ENCODE peak calls at places on chromosomes 2 and 18, in seven cellular contexts. I, C, J, Y, M, B and A are unnamed samples.

GRCh38 chr2:102803897-102804217 is 42.0 kb downstream of the TMEM182 start:
- DNase-seq in I (no peak), C (no peak), J (no peak), Y (peak), M (no peak), B (no peak), A (no peak)

GRCh38 chr18:37084912-37085311 is 256.0 kb downstream of the KIAA1328 start:
- DNase-seq in I (no peak), C (no peak), J (no peak), Y (no peak), M (no peak), B (no peak), A (no peak)

GRCh38 chr2:53668624-53669026 is 99.0 kb upstream of the CHAC2 start:
- DNase-seq in I (no peak), C (no peak), J (no peak), Y (no peak), M (no peak), B (no peak), A (no peak)

GRCh38 chr2:172677363-172677762 is 58.3 kb upstream of the RAPGEF4 start:
- DNase-seq in I (no peak), C (no peak), J (no peak), Y (peak), M (no peak), B (no peak), A (no peak)

GRCh38 chr2:8086342-8086741 is 595.5 kb upstream of the ID2 start:
- DNase-seq in I (peak), C (no peak), J (no peak), Y (no peak), M (no peak), B (no peak), A (no peak)

GRCh38 chr18:59616501-59616900 is 80.7 kb downstream of the CCBE1 start:
- DNase-seq in I (no peak), C (no peak), J (no peak), Y (peak), M (no peak), B (no peak), A (no peak)

GRCh38 chr2:17646838-17647701 is 106.5 kb downstream of the SMC6 start:
- DNase-seq in I (no peak), C (no peak), J (peak), Y (no peak), M (no peak), B (no peak), A (no peak)

GRCh38 chr2:73101626-73102256 is 11.0 kb downstream of the RAB11FIP5 start:
- DNase-seq in I (peak), C (no peak), J (no peak), Y (no peak), M (no peak), B (no peak), A (no peak)

GRCh38 chr2:231378028-231378722 is 17.3 kb upstream of the B3GNT7 start:
- DNase-seq in I (no peak), C (peak), J (no peak), Y (peak), M (no peak), B (no peak), A (no peak)

GRCh38 chr2:37630778-37631177 is 40.7 kb downstream of the CDC42EP3 start:
- DNase-seq in I (no peak), C (no peak), J (no peak), Y (no peak), M (no peak), B (no peak), A (no peak)

GRCh38 chr18:67385455-67385854 is 131.1 kb downstream of the DSEL start:
- DNase-seq in I (peak), C (peak), J (no peak), Y (no peak), M (no peak), B (no peak), A (no peak)

GRCh38 chr2:188902906-188903305 is 71.3 kb upstream of the COL3A1 start:
- DNase-seq in I (peak), C (no peak), J (no peak), Y (peak), M (no peak), B (no peak), A (no peak)

GRCh38 chr2:209872675-209873074 is 101.0 kb downstream of the UNC80 start:
- DNase-seq in I (peak), C (peak), J (no peak), Y (peak), M (no peak), B (peak), A (no peak)

GRCh38 chr2:64338910-64339500 is 115.0 kb upstream of the LGALSL start:
- DNase-seq in I (peak), C (no peak), J (no peak), Y (peak), M (no peak), B (no peak), A (no peak)

DNA sequence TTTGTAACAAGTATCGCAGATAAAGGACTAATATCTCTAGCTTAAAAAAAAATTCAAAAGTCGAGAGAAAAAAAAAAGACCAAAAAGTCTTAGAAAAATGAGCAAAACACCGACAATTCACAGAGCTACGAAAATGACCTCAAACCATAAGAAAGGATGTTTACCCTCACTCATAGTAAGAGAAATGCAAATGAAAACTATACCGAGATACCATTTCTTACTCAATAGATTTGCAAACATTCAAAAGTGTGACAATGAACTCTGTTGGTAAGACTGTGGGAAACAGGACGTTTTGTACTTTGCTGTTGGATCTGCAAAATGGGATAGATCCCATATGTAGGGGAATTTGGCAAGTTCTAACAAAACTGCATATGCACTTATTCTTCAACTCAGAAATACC is 39.9 kb upstream of the LDAH start:
- DNase-seq in I (no peak), C (no peak), J (no peak), Y (no peak), M (no peak), B (no peak), A (no peak)
- TF ChIP-seq CTCF in I (no peak), C (no peak), J (no peak), Y (no peak), M (no peak), B (no peak), A (no peak)

DNA sequence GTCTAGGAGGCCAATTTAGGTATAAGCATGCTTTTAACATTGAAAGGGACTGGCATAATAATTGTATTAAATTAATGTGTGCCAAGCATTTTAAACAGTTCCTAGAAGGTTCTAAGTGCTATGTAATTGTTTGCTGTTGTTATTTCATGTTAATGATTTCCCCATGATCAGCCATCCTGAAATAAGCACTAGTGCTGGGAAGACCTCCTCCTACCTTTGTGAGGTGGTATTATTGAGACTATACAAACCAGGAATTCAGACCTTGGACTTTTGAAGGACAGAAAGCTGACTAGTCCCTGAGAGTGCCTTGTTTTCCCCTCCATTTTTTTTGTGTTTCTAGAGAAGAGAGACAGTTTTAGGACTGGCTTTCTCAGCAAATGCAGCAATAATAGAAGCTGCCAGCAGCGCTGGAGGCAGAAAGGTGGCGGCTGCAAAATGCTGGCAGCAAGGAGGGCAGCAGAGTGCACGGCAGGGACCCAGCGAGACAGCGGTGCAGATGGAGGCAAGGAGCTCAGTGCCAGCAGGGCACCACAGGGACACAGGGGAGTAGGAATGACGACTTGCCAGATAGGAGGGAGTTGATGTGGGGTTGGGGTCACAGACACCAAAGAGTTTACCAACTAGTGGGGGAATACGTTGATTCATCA is 25.3 kb downstream of the NABP1 start:
- DNase-seq in I (no peak), C (peak), J (no peak), Y (no peak), M (no peak), B (no peak), A (no peak)
- TF ChIP-seq CTCF in I (no peak), C (no peak), J (no peak), Y (no peak), M (no peak), B (no peak), A (no peak)

DNA sequence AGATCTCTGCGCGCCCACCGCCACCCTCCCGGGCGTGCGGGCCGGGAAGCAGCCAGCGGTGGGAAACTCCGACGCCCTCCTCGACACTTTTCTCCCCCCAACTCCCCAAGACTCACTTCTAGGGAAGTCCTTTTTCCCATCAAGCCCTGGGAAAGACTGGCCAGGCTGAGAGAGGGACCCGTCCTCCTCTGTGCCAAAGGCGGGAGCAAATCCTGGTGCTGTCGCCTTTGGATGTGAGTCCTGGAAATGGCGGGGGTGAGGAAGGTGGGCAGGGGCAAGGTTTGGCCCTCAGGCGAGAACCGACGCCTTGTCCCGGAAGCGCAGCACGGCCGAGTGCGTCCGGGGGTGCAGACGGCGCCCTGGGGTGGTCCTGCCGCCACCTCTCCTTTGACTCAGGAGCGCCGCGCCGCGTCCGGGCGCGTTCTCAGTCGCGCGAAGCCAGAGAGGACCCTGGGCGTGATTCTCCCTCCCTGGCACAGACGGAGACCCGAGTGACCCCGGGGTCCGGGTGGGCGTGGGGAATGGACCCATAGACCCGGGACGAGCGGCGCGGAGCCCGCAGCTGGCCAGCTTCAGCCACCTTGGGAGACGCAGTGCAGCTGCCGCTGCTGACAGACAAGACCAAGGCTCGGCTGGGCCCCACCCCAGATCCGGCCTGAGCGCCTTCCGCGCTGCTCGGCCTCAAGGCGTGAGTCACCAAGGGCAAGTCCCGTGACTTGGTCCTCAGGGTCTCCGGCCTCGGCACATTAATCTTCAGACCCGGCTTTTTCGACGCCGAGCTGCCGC is 3.5 kb upstream of the LBX2 start:
- DNase-seq in I (peak), C (peak), J (peak), Y (peak), M (no peak), B (peak), A (peak)
- TF ChIP-seq CTCF in I (peak), C (peak), J (peak), Y (peak), M (no peak), B (peak), A (peak)

DNA sequence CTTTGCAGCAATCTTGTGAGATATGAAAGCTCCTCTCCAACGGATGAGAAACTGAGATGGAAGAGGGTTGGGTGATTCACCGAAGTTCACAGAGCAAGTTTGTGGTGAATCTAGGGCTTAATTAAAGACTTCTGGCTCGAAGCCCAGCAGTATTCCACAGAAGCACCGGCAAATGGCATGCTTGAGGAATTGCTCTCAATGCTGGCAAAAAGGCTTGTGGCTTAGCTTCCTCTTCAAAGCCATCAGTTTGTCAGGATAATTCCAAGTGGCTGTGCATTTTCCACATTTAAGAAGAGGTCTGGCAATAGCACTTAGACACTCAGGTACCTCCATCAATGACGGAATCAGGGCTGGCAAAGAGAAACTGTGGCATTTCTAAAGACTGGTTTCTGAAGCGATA is 98.7 kb upstream of the SLC66A3 start:
- DNase-seq in I (peak), C (no peak), J (peak), Y (peak), M (no peak), B (no peak), A (peak)
- TF ChIP-seq CTCF in I (no peak), C (no peak), J (no peak), Y (no peak), M (no peak), B (no peak), A (no peak)

DNA sequence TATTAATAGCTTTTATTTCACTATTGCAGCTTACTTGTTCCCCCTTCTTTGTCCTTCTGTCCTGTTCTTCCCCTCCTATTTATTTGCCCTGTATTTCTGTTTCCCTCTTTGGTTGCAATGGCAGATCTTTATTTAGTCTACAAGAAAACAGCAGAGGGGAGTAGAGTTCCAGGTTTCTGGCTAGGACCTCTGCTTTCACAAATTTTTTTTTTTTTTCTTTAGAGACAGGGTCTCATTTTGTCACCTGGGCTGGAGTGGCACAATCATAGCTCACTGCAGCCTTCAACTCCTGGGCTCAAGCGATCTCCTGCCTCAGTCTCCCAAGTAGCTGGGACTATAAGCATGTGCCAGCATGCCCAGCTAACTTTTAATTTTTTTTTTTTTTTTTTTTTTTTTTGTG is 188.1 kb upstream of the SPRED2 start:
- DNase-seq in I (no peak), C (no peak), J (no peak), Y (no peak), M (no peak), B (no peak), A (no peak)
- TF ChIP-seq CTCF in I (no peak), C (no peak), J (no peak), Y (no peak), M (peak), B (no peak), A (peak)

GRCh38 chr2:24881623-24882022 is 38.4 kb downstream of the ADCY3 start:
- DNase-seq in I (no peak), C (no peak), J (no peak), Y (no peak), M (no peak), B (no peak), A (no peak)
- TF ChIP-seq CTCF in I (no peak), C (peak), J (no peak), Y (no peak), M (no peak), B (no peak), A (no peak)